ENCODE peak calls at places on chromosomes 1 and 21, in seven cellular contexts. E is SK-N-SH, B is H9, Z is GM23338, N is fibroblast of lung, G is K562, Y is H1. P is an unnamed sample.

GRCh38 chr1:185499986-185500626 is 183.1 kb upstream of the IVNS1ABP start:
- DNase-seq in B (no peak), Y (no peak), G (no peak), Z (no peak), N (peak; percentile 98), E (no peak), P (no peak)

GRCh38 chr1:4836574-4836973 is 182.2 kb downstream of the AJAP1 start:
- DNase-seq in Z (no peak), G (no peak), B (no peak), Y (no peak), E (no peak), N (no peak), P (no peak)

GRCh38 chr1:163570061-163570460 is 248.3 kb downstream of the NUF2 start:
- DNase-seq in B (no peak), Z (no peak), N (no peak), Y (no peak), G (no peak), E (no peak), P (no peak)

GRCh38 chr1:169207825-169208520 is 101.5 kb downstream of the ATP1B1 start:
- DNase-seq in B (no peak), Y (no peak), G (no peak), E (no peak), N (peak; percentile 19), Z (no peak), P (no peak)

GRCh38 chr1:53826367-53826766 is 11.7 kb downstream of the NDC1 start:
- DNase-seq in Y (no peak), N (no peak), E (no peak), Z (peak; percentile 16), G (no peak), B (no peak), P (no peak)

GRCh38 chr1:48572632-48573258 is 100.7 kb upstream of the SPATA6 start:
- DNase-seq in Y (peak; percentile 79), G (peak; percentile 49), E (peak; percentile 80), N (peak; percentile 58), B (peak; percentile 93), Z (peak; percentile 92), P (peak; percentile 37)

GRCh38 chr21:44399955-44400790 is 46.8 kb downstream of the TRPM2 start:
- DNase-seq in Y (no peak), G (no peak), N (no peak), E (peak; percentile 26), B (peak; percentile 21), Z (no peak), P (no peak)

GRCh38 chr21:14376854-14377253 is 6.1 kb downstream of the HSPA13 start:
- DNase-seq in N (no peak), E (no peak), G (no peak), B (no peak), Y (no peak), Z (peak; percentile 41), P (peak; percentile 16)

GRCh38 chr1:244730153-244730933 is 77.4 kb downstream of the DESI2 start:
- DNase-seq in N (peak; percentile 70), G (no peak), Y (no peak), E (peak; percentile 79), Z (peak; percentile 73), B (peak; percentile 51), P (peak; percentile 27)

GRCh38 chr1:30518186-30518585 is 205.2 kb downstream of the MATN1 start:
- DNase-seq in B (no peak), G (no peak), Y (no peak), Z (no peak), E (no peak), N (no peak), P (no peak)

GRCh38 chr1:235939488-235939775 is 72.7 kb upstream of the LYST start:
- DNase-seq in N (no peak), E (no peak), B (no peak), G (no peak), Y (no peak), Z (no peak), P (no peak)

GRCh38 chr1:150192012-150192411 is 42.3 kb downstream of the PLEKHO1 start:
- DNase-seq in N (peak; percentile 94), Z (no peak), B (no peak), G (no peak), E (no peak), Y (no peak), P (no peak)

GRCh38 chr1:40092811-40093617 is 4.0 kb downstream of the PPT1 start:
- DNase-seq in Y (no peak), E (no peak), G (no peak), N (peak; percentile 20), B (no peak), Z (no peak), P (no peak)
- H3K79me2 ChIP-seq in Y (peaks cover 4% of the 10 kb centered on the region), E (peaks cover 24% of the 10 kb centered on the region), G (peaks cover 44% of the 10 kb centered on the region), N (peaks cover 12% of the 10 kb centered on the region), B (peaks cover 6% of the 10 kb centered on the region), Z (peaks cover 49% of the 10 kb centered on the region), P (peaks cover 25% of the 10 kb centered on the region)

GRCh38 chr21:42320791-42321190 is 5.6 kb upstream of the TFF3 start:
- DNase-seq in B (no peak), G (no peak), Z (no peak), E (no peak), Y (no peak), N (no peak), P (no peak)
- H3K79me2 ChIP-seq in B (no peaks in the 10 kb centered on the region), G (no peaks in the 10 kb centered on the region), Z (no peaks in the 10 kb centered on the region), E (no peaks in the 10 kb centered on the region), Y (no peaks in the 10 kb centered on the region), N (no peaks in the 10 kb centered on the region), P (no peaks in the 10 kb centered on the region)

GRCh38 chr1:204867203-204867602 is 3.5 kb upstream of the NFASC start:
- DNase-seq in B (no peak), G (no peak), Z (no peak), E (no peak), N (no peak), Y (no peak), P (no peak)

GRCh38 chr1:204859885-204860284 is 10.8 kb upstream of the NFASC start:
- DNase-seq in G (peak; percentile 65), N (no peak), B (no peak), Y (no peak), E (peak; percentile 30), Z (no peak), P (no peak)

GRCh38 chr1:204863730-204864129 is 6.9 kb upstream of the NFASC start:
- DNase-seq in Y (no peak), B (no peak), E (no peak), Z (no peak), N (no peak), G (no peak), P (no peak)

GRCh38 chr1:204866051-204866596 is 4.5 kb upstream of the NFASC start:
- DNase-seq in N (no peak), Y (no peak), Z (no peak), E (no peak), B (no peak), G (no peak), P (no peak)

GRCh38 chr1:204863024-204863423 is 7.6 kb upstream of the NFASC start:
- DNase-seq in Z (no peak), E (no peak), B (no peak), G (no peak), Y (no peak), N (no peak), P (no peak)
- H3K79me2 ChIP-seq in Z (no peaks in the 10 kb centered on the region), E (no peaks in the 10 kb centered on the region), B (no peaks in the 10 kb centered on the region), G (no peaks in the 10 kb centered on the region), Y (no peaks in the 10 kb centered on the region), N (peaks cover 3% of the 10 kb centered on the region), P (no peaks in the 10 kb centered on the region)

GRCh38 chr1:59064592-59064991 is 232.3 kb upstream of the FGGY start:
- DNase-seq in B (no peak), G (no peak), N (no peak), Y (no peak), E (no peak), Z (no peak), P (no peak)
- H3K79me2 ChIP-seq in B (no peaks in the 10 kb centered on the region), G (no peaks in the 10 kb centered on the region), N (no peaks in the 10 kb centered on the region), Y (no peaks in the 10 kb centered on the region), E (no peaks in the 10 kb centered on the region), Z (no peaks in the 10 kb centered on the region), P (no peaks in the 10 kb centered on the region)

GRCh38 chr1:18921506-18922251 is 19.3 kb upstream of the ALDH4A1 start:
- DNase-seq in B (no peak), G (no peak), Y (no peak), N (no peak), Z (no peak), E (no peak), P (no peak)

GRCh38 chr1:18923721-18924610 is 21.6 kb upstream of the ALDH4A1 start:
- DNase-seq in N (no peak), E (peak; percentile 90), G (no peak), B (no peak), Y (no peak), Z (no peak), P (no peak)

GRCh38 chr1:18922319-18922726 is 20.0 kb upstream of the ALDH4A1 start:
- DNase-seq in E (no peak), Y (no peak), G (no peak), B (no peak), Z (no peak), N (peak; percentile 91), P (no peak)

GRCh38 chr1:18920931-18921330 is 18.6 kb upstream of the ALDH4A1 start:
- DNase-seq in Y (no peak), N (no peak), E (no peak), B (no peak), G (no peak), Z (no peak), P (no peak)

GRCh38 chr1:18922848-18923475 is 20.6 kb upstream of the ALDH4A1 start:
- DNase-seq in N (no peak), B (no peak), G (no peak), Z (no peak), E (no peak), Y (no peak), P (no peak)
- H3K79me2 ChIP-seq in N (peaks cover 27% of the 10 kb centered on the region), B (no peaks in the 10 kb centered on the region), G (no peaks in the 10 kb centered on the region), Z (no peaks in the 10 kb centered on the region), E (peaks cover 32% of the 10 kb centered on the region), Y (no peaks in the 10 kb centered on the region), P (no peaks in the 10 kb centered on the region)

DNA sequence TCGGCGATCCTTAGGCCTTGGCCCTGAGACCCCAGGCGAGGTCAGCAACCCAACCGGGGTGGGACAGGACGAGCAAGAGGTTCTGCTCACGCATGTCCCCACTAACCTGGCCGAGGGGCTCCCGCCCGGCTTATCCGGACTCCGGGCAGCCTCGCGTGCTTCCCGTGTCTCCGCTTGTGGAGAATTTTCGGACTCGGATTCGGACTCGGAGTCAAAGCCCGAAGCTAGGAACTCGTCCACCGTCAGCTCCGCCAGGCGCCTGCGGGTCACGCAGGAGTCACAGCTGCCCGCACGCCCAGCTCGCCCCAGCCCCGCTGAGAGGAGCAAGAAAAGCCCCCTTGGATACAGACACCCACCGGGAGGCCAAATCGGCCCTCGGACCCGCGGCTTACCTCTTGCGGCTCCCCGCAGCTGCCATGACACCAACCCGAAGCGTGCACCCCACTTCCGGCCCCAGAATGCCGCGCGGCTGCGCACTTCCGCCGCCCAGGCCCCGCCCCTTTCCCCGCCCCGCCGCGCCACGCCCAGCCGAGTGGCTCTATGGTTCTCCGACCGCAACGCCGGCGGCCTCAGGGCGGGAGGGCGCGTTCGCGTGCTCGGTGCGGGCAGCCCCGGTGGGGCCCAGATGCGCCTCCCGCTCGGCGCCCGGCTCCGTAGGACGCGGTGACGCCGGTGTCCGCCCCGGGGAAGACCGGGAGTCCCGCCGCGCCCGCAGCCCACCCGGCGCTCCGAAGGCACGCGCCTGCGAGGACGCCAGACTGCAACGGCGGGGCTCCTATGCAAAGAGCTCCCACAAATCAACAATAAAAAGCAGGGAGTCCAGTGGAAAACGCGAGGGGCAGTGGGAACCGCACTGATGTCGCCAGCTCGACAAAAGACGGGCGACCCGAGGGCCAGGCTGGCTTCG is at the start of gene NOC2L:
- DNase-seq in B (peak; percentile 91), G (peak; percentile 96), E (peak; percentile 95), Y (no peak), Z (peak; percentile 91), N (peak; percentile 80), P (peak; percentile 90)
- H3K79me2 ChIP-seq in B (peaks cover 5% of the 10 kb centered on the region), G (peaks cover 46% of the 10 kb centered on the region), E (peaks cover 21% of the 10 kb centered on the region), Y (no peaks in the 10 kb centered on the region), Z (peaks cover 18% of the 10 kb centered on the region), N (peaks cover 21% of the 10 kb centered on the region), P (peaks cover 20% of the 10 kb centered on the region)

GRCh38 chr1:21299007-21299406 is 8.7 kb upstream of the ECE1 start:
- DNase-seq in E (no peak), Z (no peak), N (no peak), Y (no peak), G (no peak), B (no peak), P (no peak)
- H3K79me2 ChIP-seq in E (peaks cover 6% of the 10 kb centered on the region), Z (no peaks in the 10 kb centered on the region), N (peaks cover 24% of the 10 kb centered on the region), Y (no peaks in the 10 kb centered on the region), G (no peaks in the 10 kb centered on the region), B (no peaks in the 10 kb centered on the region), P (no peaks in the 10 kb centered on the region)